ENCODE peak calls at places on chromosome 11, in eight cellular contexts. K, V, B, J, A, L, W and U are unnamed samples.

GRCh38 chr11:33893711-33894401 is 2.0 kb upstream of the LMO2 start:
- DNase-seq in K (no peak), V (no peak), B (no peak), J (no peak), A (peak; percentile 28), L (peak; percentile 37), W (no peak), U (peak; percentile 13)

GRCh38 chr11:44755553-44756505 is 29.1 kb downstream of the TSPAN18 start:
- DNase-seq in K (no peak), V (no peak), B (no peak), J (peak; percentile 63), A (no peak), L (no peak), W (no peak), U (no peak)

GRCh38 chr11:62709262-62710000 is 2.0 kb downstream of the GNG3 start:
- DNase-seq in K (peak; percentile 99), V (peak; percentile 98), B (peak; percentile 97), J (peak; percentile 99), A (peak; percentile 95), L (peak; percentile 99), W (peak; percentile 96), U (peak; percentile 95)

GRCh38 chr11:330694-331314 is 10.1 kb upstream of the IFITM3 start:
- DNase-seq in K (no peak), V (no peak), B (no peak), J (no peak), A (no peak), L (no peak), W (no peak), U (no peak)

GRCh38 chr11:101987370-101987769 is 59.9 kb upstream of the CFAP300 start:
- DNase-seq in K (no peak), V (no peak), B (no peak), J (no peak), A (no peak), L (no peak), W (peak; percentile 6), U (no peak)

GRCh38 chr11:77299528-77299993 is 1.9 kb downstream of the GDPD4 start:
- DNase-seq in K (no peak), V (no peak), B (no peak), J (no peak), A (no peak), L (peak; percentile 28), W (no peak), U (no peak)

GRCh38 chr11:19400296-19400695 is 159.6 kb upstream of the E2F8 start:
- DNase-seq in K (no peak), V (no peak), B (no peak), J (no peak), A (no peak), L (no peak), W (no peak), U (no peak)

GRCh38 chr11:47186937-47187681 is 875 bp upstream of the PACSIN3 start:
- DNase-seq in K (no peak), V (peak; percentile 49), B (peak; percentile 28), J (no peak), A (peak; percentile 34), L (peak; percentile 55), W (peak; percentile 46), U (no peak)

GRCh38 chr11:15591112-15591537 is 476.4 kb downstream of the INSC start:
- DNase-seq in K (no peak), V (no peak), B (no peak), J (no peak), A (no peak), L (no peak), W (no peak), U (no peak)

GRCh38 chr11:77190331-77191075 is 62.5 kb downstream of the MYO7A start:
- DNase-seq in K (no peak), V (no peak), B (no peak), J (no peak), A (no peak), L (no peak), W (peak; percentile 6), U (no peak)

GRCh38 chr11:88341852-88342251 is 4.3 kb upstream of the CTSC start:
- DNase-seq in K (no peak), V (no peak), B (no peak), J (no peak), A (no peak), L (no peak), W (peak; percentile 38), U (no peak)

GRCh38 chr11:121615506-121615905 is 162.7 kb upstream of the SORL1-AS1 start:
- DNase-seq in K (no peak), V (peak; percentile 28), B (no peak), J (no peak), A (no peak), L (peak; percentile 76), W (no peak), U (no peak)

GRCh38 chr11:80186687-80187086 is 745.9 kb upstream of the TENM4 start:
- DNase-seq in K (no peak), V (no peak), B (no peak), J (no peak), A (no peak), L (peak; percentile 7), W (no peak), U (no peak)

GRCh38 chr11:65442952-65443351 is 20.4 kb downstream of the NEAT1 start:
- DNase-seq in K (no peak), V (no peak), B (no peak), J (no peak), A (no peak), L (peak; percentile 36), W (peak; percentile 40), U (no peak)

GRCh38 chr11:8838248-8838647 is 72.7 kb upstream of the AKIP1 start:
- DNase-seq in K (no peak), V (peak; percentile 89), B (no peak), J (no peak), A (no peak), L (peak; percentile 97), W (no peak), U (no peak)

GRCh38 chr11:64659417-64660144 is 63.4 kb downstream of the NRXN2 start:
- DNase-seq in K (no peak), V (peak; percentile 54), B (no peak), J (no peak), A (peak; percentile 8), L (peak; percentile 60), W (no peak), U (no peak)

GRCh38 chr11:10654211-10655150 is 39.1 kb downstream of the IRAG1 start:
- DNase-seq in K (peak; percentile 40), V (peak; percentile 84), B (peak; percentile 47), J (no peak), A (peak; percentile 32), L (peak; percentile 75), W (peak; percentile 82), U (peak; percentile 52)

GRCh38 chr11:121032546-121032945 is 8.6 kb downstream of the TBCEL start:
- DNase-seq in K (no peak), V (peak; percentile 20), B (no peak), J (peak; percentile 6), A (no peak), L (no peak), W (peak; percentile 11), U (no peak)

GRCh38 chr11:94834931-94835330 is 66.8 kb downstream of the AMOTL1 start:
- DNase-seq in K (no peak), V (peak; percentile 59), B (no peak), J (no peak), A (no peak), L (peak; percentile 39), W (peak; percentile 52), U (no peak)

GRCh38 chr11:47551086-47551485 is 1.8 kb downstream of the CELF1 start:
- DNase-seq in K (no peak), V (peak; percentile 46), B (no peak), J (no peak), A (no peak), L (peak; percentile 51), W (peak; percentile 67), U (no peak)

GRCh38 chr11:36385121-36385530 is 89.0 kb downstream of the PRR5L start:
- DNase-seq in K (no peak), V (peak; percentile 98), B (peak; percentile 62), J (peak; percentile 4), A (no peak), L (peak; percentile 94), W (no peak), U (no peak)

GRCh38 chr11:64226507-64227051 is 505 bp downstream of the NUDT22 start:
- DNase-seq in K (no peak), V (no peak), B (peak; percentile 36), J (peak; percentile 63), A (peak; percentile 52), L (no peak), W (no peak), U (no peak)

GRCh38 chr11:31000412-31000811 is 369.1 kb downstream of the DCDC1 start:
- DNase-seq in K (no peak), V (no peak), B (no peak), J (no peak), A (no peak), L (no peak), W (no peak), U (no peak)

GRCh38 chr11:100445231-100445735 is 241.8 kb upstream of the ARHGAP42 start:
- DNase-seq in K (peak; percentile 32), V (no peak), B (peak; percentile 17), J (peak; percentile 92), A (peak; percentile 1), L (peak; percentile 38), W (peak; percentile 4), U (no peak)

GRCh38 chr11:11036185-11037161 is 178.6 kb upstream of the ZBED5 start:
- DNase-seq in K (peak; percentile 48), V (peak; percentile 74), B (peak; percentile 61), J (peak; percentile 75), A (no peak), L (peak; percentile 64), W (peak; percentile 81), U (no peak)

GRCh38 chr11:128212324-128212723 is 375.0 kb downstream of the ETS1 start:
- DNase-seq in K (no peak), V (no peak), B (no peak), J (no peak), A (no peak), L (no peak), W (no peak), U (no peak)

GRCh38 chr11:103870821-103871309 is 165.6 kb upstream of the DDI1 start:
- DNase-seq in K (no peak), V (peak; percentile 19), B (no peak), J (no peak), A (no peak), L (peak; percentile 3), W (no peak), U (no peak)

GRCh38 chr11:119153049-119153818 is 4.4 kb downstream of the ABCG4 start:
- DNase-seq in K (no peak), V (no peak), B (no peak), J (no peak), A (no peak), L (no peak), W (peak; percentile 30), U (no peak)

GRCh38 chr11:118929496-118930151 is 3.9 kb upstream of the BCL9L start:
- DNase-seq in K (peak; percentile 71), V (peak; percentile 81), B (no peak), J (peak; percentile 74), A (peak; percentile 91), L (peak; percentile 80), W (peak; percentile 88), U (peak; percentile 93)

GRCh38 chr11:1236316-1237127 is 13.7 kb downstream of the MUC5B start:
- DNase-seq in K (no peak), V (no peak), B (no peak), J (no peak), A (no peak), L (no peak), W (no peak), U (no peak)

GRCh38 chr11:111541209-111542061 is 915 bp downstream of the LAYN start:
- DNase-seq in K (no peak), V (peak; percentile 51), B (no peak), J (no peak), A (peak; percentile 20), L (peak; percentile 91), W (no peak), U (peak; percentile 12)

GRCh38 chr11:57662893-57663292 is 5.0 kb upstream of the ZDHHC5 start:
- DNase-seq in K (no peak), V (no peak), B (no peak), J (no peak), A (no peak), L (no peak), W (no peak), U (no peak)

GRCh38 chr11:33682446-33682845 is 18.2 kb downstream of the C11orf91 start:
- DNase-seq in K (no peak), V (no peak), B (peak; percentile 22), J (no peak), A (no peak), L (peak; percentile 46), W (peak; percentile 88), U (no peak)